ENCODE peak calls at places on chromosome 21, in seven cellular contexts. G, J, Y, E, P, F and B are unnamed samples.

GRCh38 chr21:25507522-25507921 is 99.8 kb downstream of the MRPL39 start:
- DNase-seq in G (no peak), J (no peak), Y (no peak), E (no peak), P (peak; percentile 39), F (no peak), B (no peak)

GRCh38 chr21:34094949-34095348 is 21.6 kb downstream of the MRPS6 start:
- DNase-seq in G (no peak), J (no peak), Y (no peak), E (no peak), P (no peak), F (no peak), B (no peak)

GRCh38 chr21:22120616-22121266 is 1122.5 kb downstream of the NCAM2 start:
- DNase-seq in G (no peak), J (no peak), Y (no peak), E (no peak), P (peak; percentile 85), F (no peak), B (no peak)

GRCh38 chr21:14862794-14863720 is 201.7 kb downstream of the NRIP1 start:
- DNase-seq in G (no peak), J (no peak), Y (no peak), E (no peak), P (peak; percentile 58), F (no peak), B (no peak)

GRCh38 chr21:31273278-31273677 is 70.8 kb downstream of the TIAM1 start:
- DNase-seq in G (no peak), J (no peak), Y (no peak), E (no peak), P (no peak), F (no peak), B (no peak)

GRCh38 chr21:43302356-43302700 is 124.6 kb downstream of the SIK1 start:
- DNase-seq in G (no peak), J (no peak), Y (no peak), E (no peak), P (no peak), F (no peak), B (no peak)

GRCh38 chr21:14949603-14950002 is 115.2 kb downstream of the NRIP1 start:
- DNase-seq in G (no peak), J (no peak), Y (no peak), E (no peak), P (no peak), F (no peak), B (no peak)

GRCh38 chr21:25578070-25578961 is 29.0 kb downstream of the MRPL39 start:
- DNase-seq in G (no peak), J (no peak), Y (no peak), E (no peak), P (no peak), F (no peak), B (no peak)

GRCh38 chr21:18549214-18549905 is 145.8 kb upstream of the TMPRSS15 start:
- DNase-seq in G (no peak), J (no peak), Y (no peak), E (no peak), P (no peak), F (no peak), B (no peak)

GRCh38 chr21:34029724-34030528 is 43.5 kb upstream of the MRPS6 start:
- DNase-seq in G (no peak), J (peak; percentile 36), Y (no peak), E (peak; percentile 33), P (peak; percentile 95), F (peak; percentile 33), B (no peak)

GRCh38 chr21:29151937-29152336 is 21.5 kb downstream of the MAP3K7CL start:
- DNase-seq in G (no peak), J (no peak), Y (no peak), E (no peak), P (no peak), F (no peak), B (no peak)

GRCh38 chr21:25313891-25314646 is 293.2 kb downstream of the MRPL39 start:
- DNase-seq in G (no peak), J (no peak), Y (no peak), E (no peak), P (no peak), F (no peak), B (no peak)

GRCh38 chr21:35202431-35202830 is 153.3 kb upstream of the RUNX1 start:
- DNase-seq in G (no peak), J (no peak), Y (no peak), E (no peak), P (no peak), F (no peak), B (no peak)

GRCh38 chr21:42973309-42973990 is 912 bp upstream of the PKNOX1 start:
- DNase-seq in G (no peak), J (no peak), Y (no peak), E (no peak), P (no peak), F (peak; percentile 30), B (peak; percentile 88)

GRCh38 chr21:43211085-43212071 is 42.6 kb downstream of the CRYAA start:
- DNase-seq in G (no peak), J (peak; percentile 79), Y (peak; percentile 77), E (peak; percentile 92), P (peak; percentile 63), F (peak; percentile 22), B (peak; percentile 75)

DNA sequence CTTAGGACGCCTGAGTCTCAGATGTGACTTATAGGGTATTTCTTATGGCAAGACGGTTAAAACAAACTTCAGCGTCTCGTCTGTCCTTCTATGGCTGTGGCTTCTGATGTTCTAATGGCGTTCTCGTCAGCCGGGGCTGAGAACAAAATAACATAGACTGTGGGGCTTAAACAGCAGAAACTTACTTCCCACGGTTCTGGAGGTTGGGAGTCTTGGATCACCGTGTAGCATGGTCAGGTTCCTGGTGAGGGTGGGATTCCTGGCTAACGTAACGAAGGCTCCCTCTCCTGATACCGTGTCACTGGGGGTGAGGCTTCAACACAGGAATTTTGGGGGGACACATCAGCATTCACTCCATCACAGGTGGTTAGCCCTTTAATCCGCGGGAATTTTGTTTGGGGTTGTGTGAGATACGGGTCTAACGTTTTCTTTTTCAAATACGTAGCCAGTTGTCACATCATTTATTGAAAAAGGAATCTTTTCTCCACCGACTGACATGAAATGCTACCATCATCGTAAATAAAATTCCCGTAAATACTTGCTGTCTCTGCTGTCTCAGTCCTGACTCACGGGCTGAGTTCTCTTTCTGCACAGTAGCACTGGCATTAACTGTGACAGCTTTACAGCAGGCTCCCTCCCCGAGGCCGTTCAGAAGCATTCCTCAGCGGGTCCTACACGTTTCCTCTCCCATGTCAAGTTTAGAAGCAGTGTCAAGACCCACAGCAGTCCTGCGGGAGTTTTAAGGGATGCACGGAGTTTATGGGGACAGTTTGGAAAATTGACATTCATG is 8.1 kb upstream of the POFUT2 start:
- DNase-seq in G (no peak), J (peak; percentile 26), Y (no peak), E (peak; percentile 20), P (no peak), F (peak; percentile 13), B (no peak)
- TF ChIP-seq POLR2AphosphoS5 in G (no peak), J (peak; percentile 47), Y (no peak), E (no peak), P (no peak), F (no peak), B (no peak)

GRCh38 chr21:46549650-46550049 is 55.2 kb downstream of the S100B start:
- DNase-seq in G (peak; percentile 82), J (no peak), Y (peak; percentile 57), E (peak; percentile 23), P (no peak), F (peak; percentile 3), B (no peak)
- H3K36me3 ChIP-seq in G (peaks cover 89% of the 10 kb centered on the region), J (no peaks in the 10 kb centered on the region), Y (peaks cover 86% of the 10 kb centered on the region), E (peaks cover 96% of the 10 kb centered on the region), P (no peaks in the 10 kb centered on the region), F (no peaks in the 10 kb centered on the region), B (peaks cover 46% of the 10 kb centered on the region)

GRCh38 chr21:41763996-41764395 is 2.9 kb downstream of the RIPK4 start:
- DNase-seq in G (no peak), J (no peak), Y (no peak), E (no peak), P (no peak), F (no peak), B (no peak)
- H3K27ac ChIP-seq in G (no peak overlapping the region), J (no peak overlapping the region), Y (peak overlapping the region; percentile 47), E (peak overlapping the region; percentile 92), P (no peak overlapping the region), F (peak overlapping the region; percentile 69), B (no peak overlapping the region)

GRCh38 chr21:41755934-41756773 is 10.7 kb downstream of the RIPK4 start:
- DNase-seq in G (no peak), J (no peak), Y (no peak), E (no peak), P (no peak), F (no peak), B (no peak)

GRCh38 chr21:41754481-41754891 is 12.4 kb downstream of the RIPK4 start:
- DNase-seq in G (no peak), J (no peak), Y (no peak), E (no peak), P (peak; percentile 47), F (no peak), B (no peak)

GRCh38 chr21:41752231-41752681 is 14.6 kb downstream of the RIPK4 start:
- DNase-seq in G (no peak), J (no peak), Y (no peak), E (no peak), P (no peak), F (no peak), B (no peak)

GRCh38 chr21:41753001-41753725 is 13.7 kb downstream of the RIPK4 start:
- DNase-seq in G (no peak), J (no peak), Y (no peak), E (no peak), P (no peak), F (no peak), B (no peak)

GRCh38 chr21:41755258-41755933 is 11.5 kb downstream of the RIPK4 start:
- DNase-seq in G (no peak), J (no peak), Y (no peak), E (no peak), P (no peak), F (no peak), B (no peak)
- TF ChIP-seq POLR2AphosphoS5 in G (no peak), J (no peak), Y (no peak), E (no peak), P (no peak), F (no peak), B (no peak)

DNA sequence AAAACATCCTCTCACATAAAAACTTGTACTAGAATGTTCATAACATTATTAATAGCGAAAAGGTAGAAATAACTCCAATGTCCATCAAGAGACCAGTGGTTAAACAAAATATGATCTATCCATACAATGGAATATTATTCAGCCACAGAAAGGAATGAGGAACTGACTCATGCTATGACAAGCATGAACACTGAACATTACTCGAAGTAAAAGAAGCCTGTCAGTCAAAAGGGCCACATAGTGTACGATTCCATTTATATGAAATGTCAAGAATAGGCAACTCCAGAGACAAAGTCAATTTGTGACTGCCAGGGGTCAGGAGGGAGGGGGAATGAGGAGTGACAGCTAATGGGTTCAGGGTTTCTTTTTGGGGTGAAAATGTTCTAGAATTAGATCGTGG is 2.3 kb downstream of the VPS26C start:
- DNase-seq in G (no peak), J (no peak), Y (no peak), E (no peak), P (no peak), F (no peak), B (no peak)
- H3K36me3 ChIP-seq in G (no peaks in the 10 kb centered on the region), J (no peaks in the 10 kb centered on the region), Y (no peaks in the 10 kb centered on the region), E (no peaks in the 10 kb centered on the region), P (no peaks in the 10 kb centered on the region), F (no peaks in the 10 kb centered on the region), B (no peaks in the 10 kb centered on the region)

GRCh38 chr21:39388811-39389155 is 39.9 kb upstream of the HMGN1 start:
- DNase-seq in G (no peak), J (no peak), Y (no peak), E (no peak), P (no peak), F (no peak), B (no peak)
- H3K27ac ChIP-seq in G (peak overlapping the region; percentile 75), J (peak overlapping the region; percentile 77), Y (no peak overlapping the region), E (peak overlapping the region; percentile 85), P (no peak overlapping the region), F (peak overlapping the region; percentile 64), B (peak overlapping the region; percentile 67)